ENCODE peak calls at places on chromosomes 16 and 17, in ten cellular contexts. Z is stimulated activated CD8-positive, alpha-beta memory T cell treated with anti-CD3 and anti-CD28 coated beads, Interleukin-4, amount 100 ng/mL, for 24 hours; A is HFF-Myc; F is iris pigment epithelial cell; M is activated CD4-positive, alpha-beta T cell treated with anti-CD3 and anti-CD28 coated beads, Interleukin-2, amount 50 U/mL, for 48 hours; Q is caudate nucleus; W is cerebellar nuclear complex; S is activated T-cell treated with anti-CD3 and anti-CD28 coated beads, Interleukin-2, amount 50 U/mL, for 72 hours; E is midbrain; G is astrocyte of the hippocampus. N is an unnamed sample.

GRCh38 chr16:65888201-65888600 is 478.3 kb upstream of the CDH5 start:
- DNase-seq in Z (no peak), A (no peak), F (no peak), M (no peak), Q (no peak), W (no peak), S (no peak), E (no peak), G (no peak), N (no peak)

GRCh38 chr16:10368984-10369551 is 16.8 kb upstream of the ATF7IP2 start:
- DNase-seq in Z (no peak), A (no peak), F (peak), M (no peak), Q (no peak), W (no peak), S (no peak), E (no peak), G (peak), N (no peak)

GRCh38 chr17:13933597-13934276 is 135.6 kb upstream of the COX10 start:
- DNase-seq in Z (no peak), A (no peak), F (no peak), M (no peak), Q (no peak), W (no peak), S (no peak), E (no peak), G (no peak), N (no peak)

GRCh38 chr17:20092292-20092867 is 83.2 kb downstream of the SPECC1 start:
- DNase-seq in Z (no peak), A (no peak), F (no peak), M (no peak), Q (no peak), W (no peak), S (no peak), E (no peak), G (peak), N (no peak)

GRCh38 chr17:42536372-42537155 is 523 bp downstream of the NAGLU start:
- DNase-seq in Z (peak), A (peak), F (peak), M (peak), Q (peak), W (no peak), S (peak), E (peak), G (peak), N (no peak)

GRCh38 chr17:31327534-31328526 is 6.4 kb upstream of the EVI2A start:
- DNase-seq in Z (no peak), A (peak), F (peak), M (no peak), Q (no peak), W (no peak), S (no peak), E (no peak), G (peak), N (no peak)

GRCh38 chr16:23384878-23385277 is 68.1 kb downstream of the COG7 start:
- DNase-seq in Z (no peak), A (no peak), F (no peak), M (no peak), Q (no peak), W (peak), S (no peak), E (no peak), G (peak), N (no peak)

GRCh38 chr17:49224198-49224996 is 6.2 kb downstream of the PHOSPHO1 start:
- DNase-seq in Z (peak), A (no peak), F (no peak), M (peak), Q (no peak), W (no peak), S (peak), E (no peak), G (peak), N (no peak)

GRCh38 chr17:77325537-77325825 is 184.7 kb downstream of the SEC14L1 start:
- DNase-seq in Z (no peak), A (no peak), F (no peak), M (no peak), Q (no peak), W (no peak), S (no peak), E (no peak), G (no peak), N (no peak)

GRCh38 chr16:24918641-24919040 is 72.9 kb downstream of the SLC5A11 start:
- DNase-seq in Z (no peak), A (no peak), F (no peak), M (no peak), Q (no peak), W (no peak), S (no peak), E (no peak), G (no peak), N (no peak)

GRCh38 chr17:48012151-48012520 is 25.5 kb downstream of the COPZ2 start:
- DNase-seq in Z (peak), A (peak), F (no peak), M (peak), Q (peak), W (no peak), S (peak), E (peak), G (peak), N (no peak)

GRCh38 chr16:23124315-23124714 is 24.9 kb downstream of the USP31 start:
- DNase-seq in Z (no peak), A (peak), F (peak), M (no peak), Q (no peak), W (no peak), S (no peak), E (no peak), G (peak), N (peak)

GRCh38 chr16:56970934-56971767 is 9.4 kb downstream of the CETP start:
- DNase-seq in Z (no peak), A (no peak), F (no peak), M (no peak), Q (no peak), W (no peak), S (no peak), E (no peak), G (no peak), N (no peak)

GRCh38 chr16:678858-679807 is 1.1 kb upstream of the STUB1 start:
- DNase-seq in Z (peak), A (no peak), F (peak), M (peak), Q (peak), W (no peak), S (peak), E (peak), G (peak), N (no peak)

GRCh38 chr16:64627288-64627687 is 494.6 kb downstream of the CDH11 start:
- DNase-seq in Z (no peak), A (no peak), F (peak), M (no peak), Q (no peak), W (no peak), S (no peak), E (no peak), G (no peak), N (no peak)

GRCh38 chr17:59490259-59490658 is 75.2 kb upstream of the DHX40 start:
- DNase-seq in Z (no peak), A (no peak), F (no peak), M (no peak), Q (no peak), W (no peak), S (no peak), E (no peak), G (no peak), N (no peak)

GRCh38 chr16:2194852-2195315 is 1.5 kb downstream of the CASKIN1 start:
- DNase-seq in Z (no peak), A (no peak), F (peak), M (peak), Q (no peak), W (no peak), S (peak), E (no peak), G (peak), N (no peak)

GRCh38 chr16:70378869-70379493 is 32.3 kb downstream of the DDX19A start:
- DNase-seq in Z (no peak), A (no peak), F (no peak), M (no peak), Q (no peak), W (no peak), S (no peak), E (no peak), G (no peak), N (no peak)

GRCh38 chr16:7185689-7186088 is 147.0 kb upstream of the RBFOX1 start:
- DNase-seq in Z (no peak), A (no peak), F (peak), M (no peak), Q (no peak), W (no peak), S (no peak), E (no peak), G (no peak), N (no peak)

N was measured in brain pericyte.